ENCODE peak calls at places on chromosomes 13 and 19, in nine cellular contexts. B, V, D, Q, M, T, A, K and P are unnamed samples.

GRCh38 chr19:46571495-46571894 is 29.6 kb upstream of the CALM3 start:
- DNase-seq in V (no peak), A (no peak), Q (no peak), M (no peak), T (no peak), B (no peak), D (no peak), K (no peak), P (no peak)

GRCh38 chr19:19668230-19669012 is at the start of gene ZNF101:
- DNase-seq in K (peak; percentile 94), B (peak; percentile 94), A (peak; percentile 96), Q (peak; percentile 47), V (peak; percentile 84), T (peak; percentile 96), D (peak; percentile 95), M (peak; percentile 95), P (peak; percentile 91)

GRCh38 chr13:90447735-90448103 is 899.8 kb upstream of the MIR17HG start:
- DNase-seq in A (no peak), M (no peak), T (no peak), V (no peak), Q (peak; percentile 22), K (no peak), D (no peak), B (no peak), P (no peak)

GRCh38 chr13:44934724-44935123 is 54.5 kb downstream of the NUFIP1 start:
- DNase-seq in V (no peak), A (no peak), K (no peak), D (no peak), T (no peak), Q (peak; percentile 45), B (no peak), M (no peak), P (no peak)

GRCh38 chr13:69910800-69911199 is 196.8 kb upstream of the ATXN8OS start:
- DNase-seq in B (no peak), T (no peak), D (no peak), M (no peak), A (no peak), V (no peak), K (no peak), Q (no peak), P (no peak)

GRCh38 chr19:51168571-51169282 is 26.6 kb downstream of the SIGLEC7 start:
- DNase-seq in M (no peak), Q (no peak), K (no peak), A (no peak), V (no peak), B (no peak), D (no peak), T (no peak), P (no peak)

GRCh38 chr19:47107953-47108746 is 5.4 kb downstream of the ZC3H4 start:
- DNase-seq in Q (no peak), V (no peak), B (no peak), T (no peak), A (no peak), M (no peak), K (no peak), D (no peak), P (no peak)

GRCh38 chr19:44810555-44811447 is 1.9 kb downstream of the BCAM start:
- DNase-seq in Q (no peak), T (no peak), D (no peak), B (no peak), A (no peak), M (no peak), K (no peak), V (no peak), P (no peak)

GRCh38 chr19:16915734-16916133 is 26.9 kb downstream of the F2RL3 start:
- DNase-seq in T (no peak), K (no peak), A (no peak), D (no peak), M (no peak), V (no peak), Q (no peak), B (no peak), P (no peak)

GRCh38 chr13:45518525-45519235 is 53.9 kb downstream of the COG3 start:
- DNase-seq in T (no peak), B (no peak), V (no peak), M (no peak), D (no peak), A (no peak), Q (peak; percentile 29), K (no peak), P (no peak)

GRCh38 chr19:32404939-32405430 is 585 bp upstream of the DPY19L3 start:
- DNase-seq in D (peak; percentile 65), T (peak; percentile 49), B (peak; percentile 71), K (peak; percentile 72), Q (no peak), M (peak; percentile 57), A (no peak), V (no peak), P (peak; percentile 56)

GRCh38 chr19:42148270-42148669 is 16.0 kb upstream of the POU2F2 start:
- DNase-seq in M (no peak), K (no peak), V (no peak), Q (no peak), D (no peak), T (no peak), B (no peak), A (no peak), P (no peak)

GRCh38 chr19:12983561-12984142 is 11.6 kb upstream of the NFIX start:
- DNase-seq in M (peak; percentile 85), Q (no peak), K (peak; percentile 69), B (peak; percentile 83), V (peak; percentile 93), T (peak; percentile 84), D (peak; percentile 90), A (peak; percentile 75), P (peak; percentile 72)

GRCh38 chr19:12986726-12987125 is 8.5 kb upstream of the NFIX start:
- DNase-seq in M (no peak), D (no peak), A (no peak), V (no peak), Q (no peak), K (no peak), B (no peak), T (no peak), P (no peak)

GRCh38 chr19:12984683-12985048 is 10.6 kb upstream of the NFIX start:
- DNase-seq in K (no peak), Q (no peak), T (no peak), B (no peak), V (no peak), A (no peak), M (no peak), D (no peak), P (no peak)

GRCh38 chr19:12984143-12984627 is 11.1 kb upstream of the NFIX start:
- DNase-seq in D (no peak), T (peak; percentile 56), M (no peak), Q (no peak), K (no peak), V (no peak), B (no peak), A (no peak), P (no peak)

GRCh38 chr19:12985049-12985776 is 10.1 kb upstream of the NFIX start:
- DNase-seq in Q (peak; percentile 44), B (peak; percentile 68), K (no peak), M (peak; percentile 88), A (no peak), V (no peak), T (no peak), D (peak; percentile 86), P (no peak)
- H3K4me3 ChIP-seq in Q (no peak overlapping the region), B (no peak overlapping the region), K (no peak overlapping the region), M (no peak overlapping the region), A (no peak overlapping the region), V (no peak overlapping the region), T (no peak overlapping the region), D (no peak overlapping the region), P (no peak overlapping the region)

GRCh38 chr19:6092329-6093286 is 17.7 kb downstream of the RFX2 start:
- DNase-seq in D (peak; percentile 91), V (no peak), K (peak; percentile 87), Q (no peak), M (peak; percentile 91), A (no peak), B (peak; percentile 79), T (no peak), P (peak; percentile 78)
- H3K4me3 ChIP-seq in D (no peak overlapping the region), V (no peak overlapping the region), K (no peak overlapping the region), Q (peak overlapping the region; percentile 32), M (peak overlapping the region; percentile 39), A (no peak overlapping the region), B (peak overlapping the region; percentile 51), T (no peak overlapping the region), P (peak overlapping the region; percentile 7)

GRCh38 chr19:4060621-4061177 is 6.0 kb downstream of the ZBTB7A start:
- DNase-seq in B (no peak), D (peak; percentile 62), M (peak; percentile 59), A (no peak), K (no peak), T (no peak), Q (no peak), V (no peak), P (no peak)
- H3K4me3 ChIP-seq in B (peak overlapping the region; percentile 82), D (no peak overlapping the region), M (peak overlapping the region; percentile 87), A (peak overlapping the region; percentile 23), K (no peak overlapping the region), T (peak overlapping the region; percentile 37), Q (no peak overlapping the region), V (peak overlapping the region; percentile 44), P (peak overlapping the region; percentile 16)

GRCh38 chr19:1234670-1235380 is 3.0 kb downstream of the CBARP start:
- DNase-seq in K (no peak), M (no peak), T (no peak), D (no peak), B (no peak), V (no peak), Q (no peak), A (no peak), P (no peak)

GRCh38 chr19:1234041-1234669 is 3.6 kb downstream of the CBARP start:
- DNase-seq in T (no peak), K (no peak), A (no peak), Q (no peak), D (no peak), V (no peak), M (no peak), B (no peak), P (no peak)

GRCh38 chr19:1236566-1236965 is 1.2 kb downstream of the CBARP start:
- DNase-seq in V (no peak), B (no peak), D (no peak), T (no peak), M (no peak), A (no peak), K (no peak), Q (no peak), P (no peak)

GRCh38 chr19:1237027-1237659 is 662 bp downstream of the CBARP start:
- DNase-seq in Q (no peak), K (no peak), B (peak; percentile 72), D (no peak), V (no peak), A (no peak), T (no peak), M (no peak), P (peak; percentile 61)

DNA sequence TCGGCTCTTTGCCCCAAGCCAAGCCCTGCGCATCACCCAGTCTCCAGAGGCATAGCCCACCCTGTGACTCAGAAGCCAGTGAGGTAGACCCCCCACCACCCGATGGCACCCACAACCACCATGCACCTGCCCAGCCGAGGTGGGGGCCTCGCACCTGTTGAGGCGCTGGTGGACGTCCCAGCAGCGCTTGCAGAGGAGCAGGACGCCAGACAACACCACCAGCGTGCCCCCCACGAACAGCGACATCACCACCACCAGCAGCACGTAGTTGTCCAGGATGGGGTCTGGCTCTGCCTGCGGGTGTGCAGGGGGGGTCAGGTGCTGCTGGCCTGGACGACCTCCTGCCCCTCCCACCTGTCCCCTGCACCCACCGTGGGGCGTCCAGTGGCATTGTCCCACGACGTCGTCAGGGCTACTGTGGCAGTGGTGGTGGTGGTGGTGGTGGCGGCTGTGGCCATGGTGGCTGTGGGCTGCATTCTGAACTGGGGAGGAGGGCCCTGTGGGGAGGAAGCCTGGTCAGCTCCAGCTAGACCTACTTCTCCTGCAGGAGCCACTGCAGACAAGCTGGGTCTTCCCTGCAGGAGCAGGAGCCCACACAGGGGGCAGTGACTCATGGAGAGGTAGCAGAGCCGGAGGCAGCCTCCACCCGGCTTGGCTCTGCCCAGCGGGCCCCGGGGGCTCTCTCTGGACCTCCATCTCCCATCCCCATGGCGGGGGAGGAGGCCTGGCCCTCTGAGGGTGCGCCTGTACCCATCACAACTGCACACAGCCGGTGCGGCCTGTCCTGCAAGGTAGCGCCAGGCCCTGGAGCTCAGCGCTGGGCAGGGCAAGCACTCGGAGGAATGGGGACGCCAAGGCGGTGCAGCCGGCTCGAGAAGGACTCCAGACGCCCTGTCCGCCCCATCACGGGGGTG is 1.9 kb downstream of the CBARP start:
- DNase-seq in D (no peak), M (no peak), B (no peak), K (no peak), Q (no peak), V (no peak), A (no peak), T (no peak), P (no peak)
- H3K4me3 ChIP-seq in D (no peak overlapping the region), M (no peak overlapping the region), B (no peak overlapping the region), K (no peak overlapping the region), Q (peak overlapping the region; percentile 67), V (no peak overlapping the region), A (no peak overlapping the region), T (no peak overlapping the region), P (no peak overlapping the region)